ENCODE peak calls at places on chromosome 2, in eight cellular contexts. O is fibroblast of lung, Y is AG04450, V is AG09309, B is foreskin fibroblast, D is omental fat pad, H is fibroblast of villous mesenchyme, G is fibroblast of the aortic adventitia. N is an unnamed sample.

GRCh38 chr2:240155080-240156025 is 14.9 kb upstream of the OTOS start:
- DNase-seq in Y (no peak), B (no peak), D (no peak), O (no peak), G (peak; percentile 8), H (no peak), V (no peak), N (no peak)

GRCh38 chr2:47964277-47964676 is 58.0 kb upstream of the FBXO11 start:
- DNase-seq in O (no peak), H (no peak), Y (no peak), D (no peak), B (no peak), V (no peak), G (no peak), N (no peak)

GRCh38 chr2:152396051-152396511 is 61.1 kb downstream of the FMNL2 start:
- DNase-seq in Y (no peak), G (peak; percentile 63), B (peak; percentile 65), H (no peak), V (no peak), O (peak; percentile 20), D (no peak), N (peak; percentile 28)

GRCh38 chr2:138610201-138610945 is 108.8 kb downstream of the SPOPL start:
- DNase-seq in B (no peak), G (no peak), O (no peak), V (no peak), H (no peak), D (no peak), Y (no peak), N (no peak)

GRCh38 chr2:75729861-75730260 is 19.1 kb upstream of the GCFC2 start:
- DNase-seq in Y (no peak), B (peak; percentile 23), V (no peak), H (peak; percentile 7), G (peak; percentile 12), D (no peak), O (peak; percentile 19), N (no peak)

GRCh38 chr2:8440029-8440778 is 241.7 kb upstream of the ID2 start:
- DNase-seq in H (no peak), V (no peak), G (no peak), Y (no peak), O (no peak), D (no peak), B (no peak), N (no peak)

GRCh38 chr2:25324905-25325592 is 16.7 kb downstream of the DNMT3A start:
- DNase-seq in D (no peak), O (peak; percentile 50), Y (no peak), B (peak; percentile 82), V (peak; percentile 53), H (peak; percentile 48), G (peak; percentile 77), N (peak; percentile 76)

GRCh38 chr2:124112966-124113365 is 87.9 kb downstream of the CNTNAP5 start:
- DNase-seq in Y (no peak), B (peak; percentile 60), O (peak; percentile 50), H (no peak), D (no peak), G (peak; percentile 54), V (no peak), N (peak; percentile 77)

GRCh38 chr2:159139216-159139933 is 147.1 kb downstream of the WDSUB1 start:
- DNase-seq in B (peak; percentile 31), V (no peak), O (no peak), G (no peak), D (no peak), H (no peak), Y (no peak), N (peak; percentile 45)

GRCh38 chr2:120765031-120765910 is 29.6 kb downstream of the GLI2 start:
- DNase-seq in Y (no peak), O (peak; percentile 67), D (no peak), G (peak; percentile 83), V (no peak), H (peak; percentile 64), B (no peak), N (peak; percentile 86)

GRCh38 chr2:163541920-163542319 is 193.9 kb downstream of the FIGN start:
- DNase-seq in H (no peak), Y (no peak), B (no peak), V (no peak), D (no peak), G (no peak), O (no peak), N (no peak)

GRCh38 chr2:46309052-46309953 is 12.1 kb downstream of the EPAS1 start:
- DNase-seq in V (peak; percentile 62), O (no peak), G (peak; percentile 59), Y (no peak), B (peak; percentile 91), H (peak; percentile 87), D (no peak), N (peak; percentile 60)

GRCh38 chr2:24402242-24403092 is 42.1 kb upstream of the ITSN2 start:
- DNase-seq in G (no peak), H (no peak), D (no peak), V (no peak), Y (no peak), O (no peak), B (peak; percentile 28), N (no peak)

GRCh38 chr2:26274058-26274613 is 29.4 kb downstream of the HADHB start:
- DNase-seq in H (peak; percentile 98), V (peak; percentile 97), G (peak; percentile 98), B (peak; percentile 97), D (peak; percentile 50), Y (peak; percentile 52), O (peak; percentile 99), N (peak; percentile 98)

GRCh38 chr2:180385601-180386201 is 378.6 kb upstream of the CWC22 start:
- DNase-seq in H (peak; percentile 83), G (peak; percentile 98), D (no peak), O (peak; percentile 92), V (peak; percentile 70), Y (peak; percentile 53), B (peak; percentile 76), N (peak; percentile 88)

GRCh38 chr2:88210132-88211004 is 40.2 kb downstream of the THNSL2 start:
- DNase-seq in B (no peak), G (no peak), O (no peak), V (no peak), H (no peak), Y (no peak), D (no peak), N (no peak)

GRCh38 chr2:240619506-240620148 is 5.7 kb upstream of the GPR35 start:
- DNase-seq in O (no peak), B (no peak), H (no peak), G (no peak), Y (no peak), D (no peak), V (no peak), N (no peak)

GRCh38 chr2:175630319-175631246 is 371.5 kb downstream of the LNPK start:
- DNase-seq in Y (no peak), D (no peak), H (no peak), G (no peak), B (no peak), O (no peak), V (no peak), N (no peak)

GRCh38 chr2:184599054-184599874 is 935 bp downstream of the ZNF804A start:
- DNase-seq in B (peak; percentile 24), O (peak; percentile 48), G (peak; percentile 53), D (no peak), H (peak; percentile 8), V (no peak), Y (no peak), N (no peak)

GRCh38 chr2:119921825-119922224 is 91.1 kb upstream of the EPB41L5 start:
- DNase-seq in B (no peak), D (no peak), V (no peak), O (no peak), Y (no peak), G (no peak), H (no peak), N (no peak)

GRCh38 chr2:36438454-36438977 is 82.9 kb downstream of the CRIM1 start:
- DNase-seq in H (peak; percentile 94), B (peak; percentile 97), Y (peak; percentile 92), O (peak; percentile 96), V (peak; percentile 94), D (no peak), G (peak; percentile 98), N (peak; percentile 94)

DNA sequence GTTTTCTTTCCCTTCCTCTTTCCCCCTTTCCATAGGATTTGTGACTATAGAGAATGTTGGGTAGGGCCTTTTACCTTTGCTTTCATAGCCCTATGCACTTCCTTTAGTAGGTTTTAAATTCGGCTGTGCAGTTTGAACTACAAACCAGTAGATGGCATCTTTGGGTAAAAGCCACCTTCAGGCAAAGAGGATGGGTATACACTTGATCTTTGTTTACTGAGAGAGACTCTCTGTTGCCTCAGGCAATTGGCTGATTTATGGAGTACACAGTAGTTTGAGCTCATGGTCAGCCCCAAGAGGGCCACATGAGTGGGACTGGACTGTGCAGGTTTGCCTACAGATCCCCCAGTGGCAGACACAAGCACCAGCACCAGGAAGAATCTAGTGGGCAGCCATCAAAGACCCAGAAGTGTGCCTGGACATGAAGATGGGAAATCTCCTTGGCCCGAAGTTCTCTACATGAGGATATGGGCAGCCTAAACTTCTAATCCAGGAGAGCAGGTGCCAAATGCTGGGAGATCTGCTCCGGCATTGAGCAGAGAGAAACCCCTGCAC is 1304.3 kb upstream of the DDX18 start:
- DNase-seq in V (no peak), D (no peak), B (no peak), G (no peak), O (no peak), H (no peak), Y (no peak), N (peak; percentile 11)
- TF ChIP-seq CTCF in V (no peak), D (no peak), B (no peak), G (no peak), O (no peak), H (peak; percentile 5), Y (no peak), N (peak; percentile 25)

GRCh38 chr2:53018830-53019425 is 748.7 kb upstream of the CHAC2 start:
- DNase-seq in Y (no peak), D (no peak), H (no peak), B (peak; percentile 10), V (no peak), O (peak; percentile 35), G (peak; percentile 16), N (peak; percentile 7)
- TF ChIP-seq CTCF in Y (peak; percentile 51), D (no peak), H (no peak), B (peak; percentile 4), V (peak; percentile 10), O (peak; percentile 20), G (no peak), N (peak; percentile 11)

GRCh38 chr2:17573085-17573805 is 32.7 kb downstream of the VSNL1 start:
- DNase-seq in O (peak; percentile 60), V (no peak), Y (no peak), D (no peak), H (peak; percentile 15), G (peak; percentile 44), B (peak; percentile 48), N (peak; percentile 25)
- TF ChIP-seq CTCF in O (no peak), V (peak; percentile 27), Y (peak; percentile 29), D (no peak), H (peak; percentile 35), G (peak; percentile 20), B (peak; percentile 2), N (no peak)

GRCh38 chr2:15591692-15592463 is at the start of gene DDX1:
- DNase-seq in B (peak; percentile 95), Y (peak; percentile 44), D (peak; percentile 45), V (peak; percentile 41), H (peak; percentile 89), O (peak; percentile 87), G (peak; percentile 82), N (peak; percentile 91)
- TF ChIP-seq CTCF in B (no peak), Y (no peak), D (no peak), V (no peak), H (no peak), O (no peak), G (no peak), N (no peak)